ENCODE peak calls at places on chromosomes 13 and 19, in eight cellular contexts. W is transverse colon, V is A673, X is hepatocyte, R is gastrocnemius medialis, B is BE2C, E is neuronal stem cell, D is aorta. P is an unnamed sample.

GRCh38 chr13:77698211-77699058 is 948 bp downstream of the SLAIN1 start:
- DNase-seq in W (peak; percentile 44), V (peak; percentile 81), X (peak; percentile 59), R (no peak), B (peak; percentile 54), E (peak; percentile 36), D (peak; percentile 46), P (peak; percentile 56)

GRCh38 chr13:89486721-89487120 is 1815.5 kb downstream of the SLITRK5 start:
- DNase-seq in W (no peak), V (no peak), X (no peak), R (no peak), B (no peak), E (no peak), D (no peak), P (no peak)

GRCh38 chr13:41231786-41232185 is 31.6 kb downstream of the MTRF1 start:
- DNase-seq in W (peak; percentile 64), V (no peak), X (peak; percentile 25), R (no peak), B (peak; percentile 10), E (no peak), D (no peak), P (no peak)

GRCh38 chr19:850221-850978 is 1.7 kb upstream of the ELANE start:
- DNase-seq in W (peak; percentile 82), V (peak; percentile 68), X (peak; percentile 78), R (peak; percentile 74), B (peak; percentile 85), E (no peak), D (peak; percentile 93), P (no peak)

GRCh38 chr13:33849211-33849610 is 31.3 kb downstream of the RFC3 start:
- DNase-seq in W (no peak), V (no peak), X (no peak), R (no peak), B (no peak), E (no peak), D (no peak), P (no peak)

GRCh38 chr13:80029170-80029569 is 311.8 kb downstream of the SPRY2 start:
- DNase-seq in W (no peak), V (no peak), X (no peak), R (no peak), B (no peak), E (no peak), D (no peak), P (no peak)

GRCh38 chr13:106917673-106918652 is 350.0 kb upstream of the ARGLU1 start:
- DNase-seq in W (peak; percentile 78), V (peak; percentile 73), X (peak; percentile 89), R (peak; percentile 15), B (peak; percentile 79), E (peak; percentile 81), D (peak; percentile 80), P (peak; percentile 61)

GRCh38 chr19:46944918-46945628 is 74.6 kb upstream of the NPAS1 start:
- DNase-seq in W (peak; percentile 46), V (peak; percentile 91), X (peak; percentile 78), R (peak; percentile 71), B (peak; percentile 40), E (peak; percentile 69), D (peak; percentile 83), P (no peak)

GRCh38 chr13:49669735-49670309 is 21.5 kb downstream of the EBPL start:
- DNase-seq in W (peak; percentile 60), V (peak; percentile 67), X (peak; percentile 83), R (no peak), B (peak; percentile 70), E (peak; percentile 41), D (no peak), P (no peak)

GRCh38 chr13:34627499-34627898 is 314.6 kb upstream of the NBEA start:
- DNase-seq in W (no peak), V (no peak), X (no peak), R (no peak), B (no peak), E (peak; percentile 80), D (no peak), P (no peak)

GRCh38 chr13:106525865-106526264 is 9.6 kb downstream of the EFNB2 start:
- DNase-seq in W (no peak), V (no peak), X (no peak), R (no peak), B (no peak), E (no peak), D (no peak), P (no peak)

GRCh38 chr13:96474158-96474606 is 384.3 kb downstream of the HS6ST3 start:
- DNase-seq in W (no peak), V (no peak), X (no peak), R (no peak), B (no peak), E (no peak), D (no peak), P (no peak)

GRCh38 chr13:96025283-96025682 is 27.9 kb downstream of the UGGT2 start:
- DNase-seq in W (no peak), V (no peak), X (no peak), R (no peak), B (no peak), E (no peak), D (no peak), P (no peak)

GRCh38 chr19:45244133-45244532 is 1.1 kb downstream of the EXOC3L2 start:
- DNase-seq in W (no peak), V (no peak), X (no peak), R (no peak), B (no peak), E (no peak), D (no peak), P (no peak)

GRCh38 chr13:23289917-23290357 is 109.2 kb downstream of the SGCG start:
- DNase-seq in W (no peak), V (peak; percentile 27), X (peak; percentile 18), R (no peak), B (peak; percentile 16), E (no peak), D (no peak), P (no peak)

GRCh38 chr19:33248954-33249613 is 23.4 kb upstream of the SLC7A10 start:
- DNase-seq in W (no peak), V (no peak), X (peak; percentile 61), R (no peak), B (no peak), E (no peak), D (peak; percentile 77), P (no peak)

GRCh38 chr13:80276371-80277289 is 64.3 kb downstream of the SPRY2 start:
- DNase-seq in W (no peak), V (peak; percentile 95), X (no peak), R (no peak), B (peak; percentile 18), E (peak; percentile 93), D (no peak), P (no peak)

GRCh38 chr19:16442386-16443276 is 29.1 kb downstream of the EPS15L1 start:
- DNase-seq in W (peak; percentile 81), V (no peak), X (peak; percentile 49), R (no peak), B (peak; percentile 44), E (no peak), D (no peak), P (no peak)

GRCh38 chr19:23101241-23101640 is 15.6 kb upstream of the ZNF730 start:
- DNase-seq in W (no peak), V (no peak), X (no peak), R (no peak), B (no peak), E (no peak), D (no peak), P (no peak)
- H3K9me3 ChIP-seq in W (no peaks in the 10 kb centered on the region), V (no peaks in the 10 kb centered on the region), X (no peaks in the 10 kb centered on the region), R (no peaks in the 10 kb centered on the region), B (peaks cover 4% of the 10 kb centered on the region), E (peaks cover 33% of the 10 kb centered on the region), D (peaks cover 1% of the 10 kb centered on the region), P (no peaks in the 10 kb centered on the region)

DNA sequence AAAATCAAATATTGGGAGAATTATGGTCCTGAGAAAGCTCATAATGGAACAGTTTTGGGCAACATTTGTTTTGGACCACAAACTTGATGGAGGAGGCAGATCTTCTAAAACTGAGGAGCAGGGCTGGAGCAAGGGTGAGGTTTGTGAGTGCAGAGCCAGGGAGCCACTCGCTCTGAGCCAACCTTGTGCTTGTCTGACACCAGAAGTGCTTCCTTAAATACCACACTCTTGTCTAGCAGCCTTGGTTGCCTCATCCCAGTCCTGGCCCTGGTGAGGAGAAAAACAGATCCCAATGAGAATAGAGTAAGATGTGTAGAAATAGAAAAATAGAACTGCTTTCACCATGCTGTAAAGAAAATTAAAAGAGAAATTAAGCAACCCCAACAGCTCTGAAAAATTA is 6.7 kb downstream of the ZNF317 start:
- DNase-seq in W (no peak), V (no peak), X (no peak), R (no peak), B (no peak), E (no peak), D (no peak), P (no peak)
- H3K9me3 ChIP-seq in W (peaks cover 22% of the 10 kb centered on the region), V (peaks cover 62% of the 10 kb centered on the region), X (peaks cover 20% of the 10 kb centered on the region), R (no peaks in the 10 kb centered on the region), B (peaks cover 16% of the 10 kb centered on the region), E (peaks cover 89% of the 10 kb centered on the region), D (peaks cover 1% of the 10 kb centered on the region), P (no peaks in the 10 kb centered on the region)

DNA sequence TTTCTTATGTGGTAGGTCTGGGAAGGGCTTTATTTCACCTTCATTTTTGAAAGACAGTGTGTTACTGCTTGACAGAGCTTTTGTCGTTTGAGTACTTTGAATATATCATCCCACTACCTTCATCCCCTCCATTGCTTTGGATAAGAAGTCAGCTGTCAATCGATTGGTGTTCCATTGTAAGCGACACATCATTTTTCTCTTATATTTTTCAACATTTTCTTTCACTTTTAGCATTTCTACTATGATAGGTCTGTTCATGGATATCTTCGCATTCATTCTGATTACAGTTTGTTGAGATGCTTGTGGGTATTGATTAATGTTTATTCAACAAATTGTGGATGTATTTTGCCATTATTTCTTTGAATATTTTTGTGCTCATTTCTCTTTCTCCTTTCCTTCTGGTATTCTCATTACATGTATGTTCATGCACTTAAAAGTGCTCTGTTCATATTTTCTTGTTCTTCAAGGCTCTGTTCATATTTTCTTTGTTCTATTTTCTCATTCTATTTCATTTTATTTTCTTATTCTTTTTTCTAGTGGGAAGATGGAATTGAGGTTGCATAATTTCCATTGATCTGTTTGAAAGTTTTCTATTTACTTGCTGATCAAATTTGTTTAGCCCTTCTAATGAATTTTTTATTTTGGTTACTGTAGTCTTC is 29.2 kb downstream of the ZNF546 start:
- DNase-seq in W (no peak), V (no peak), X (no peak), R (no peak), B (no peak), E (no peak), D (no peak), P (no peak)
- H3K9me3 ChIP-seq in W (peaks cover 95% of the 10 kb centered on the region), V (peaks cover 95% of the 10 kb centered on the region), X (peaks cover 44% of the 10 kb centered on the region), R (no peaks in the 10 kb centered on the region), B (peaks cover 8% of the 10 kb centered on the region), E (peaks cover 72% of the 10 kb centered on the region), D (peaks cover 21% of the 10 kb centered on the region), P (peaks cover 32% of the 10 kb centered on the region)

GRCh38 chr19:12112701-12113100 is 27.4 kb downstream of the ZNF20 start:
- DNase-seq in W (no peak), V (no peak), X (no peak), R (no peak), B (no peak), E (no peak), D (no peak), P (no peak)
- H3K9me3 ChIP-seq in W (peaks cover 10% of the 10 kb centered on the region), V (peaks cover 54% of the 10 kb centered on the region), X (peaks cover 4% of the 10 kb centered on the region), R (no peaks in the 10 kb centered on the region), B (no peaks in the 10 kb centered on the region), E (peaks cover 79% of the 10 kb centered on the region), D (peaks cover 7% of the 10 kb centered on the region), P (no peaks in the 10 kb centered on the region)

GRCh38 chr19:52492991-52493470 is 34.4 kb upstream of the ZNF808 start:
- DNase-seq in W (no peak), V (no peak), X (peak; percentile 73), R (no peak), B (no peak), E (peak; percentile 23), D (peak; percentile 45), P (no peak)
- H3K9me3 ChIP-seq in W (peaks cover 54% of the 10 kb centered on the region), V (no peaks in the 10 kb centered on the region), X (no peaks in the 10 kb centered on the region), R (no peaks in the 10 kb centered on the region), B (no peaks in the 10 kb centered on the region), E (peaks cover 15% of the 10 kb centered on the region), D (peaks cover 2% of the 10 kb centered on the region), P (peaks cover 44% of the 10 kb centered on the region)

P was measured in naive thymus-derived CD4-positive, alpha-beta T cell.